ENCODE peak calls at places on chromosomes 6 and 20, in ten cellular contexts. One of them, this sample, is unnamed.

GRCh38 chr6:17311595-17312311 is 30.6 kb downstream of the RBM24 start:
- DNase-seq in cardiac fibroblast: peak
- DNase-seq in fibroblast of mammary gland: peak
- DNase-seq in BJ: no peak
- DNase-seq in pancreas: no peak
- DNase-seq in CD4-positive, alpha-beta T cell: no peak
- DNase-seq in AG04450: no peak
- DNase-seq in spleen: no peak
- DNase-seq in GM10248: no peak
- DNase-seq in sigmoid colon: no peak
- DNase-seq in this sample: no peak

GRCh38 chr20:54347216-54347833 is 128.1 kb upstream of the DOK5 start:
- DNase-seq in cardiac fibroblast: no peak
- DNase-seq in fibroblast of mammary gland: no peak
- DNase-seq in BJ: no peak
- DNase-seq in pancreas: no peak
- DNase-seq in CD4-positive, alpha-beta T cell: no peak
- DNase-seq in AG04450: no peak
- DNase-seq in spleen: no peak
- DNase-seq in GM10248: no peak
- DNase-seq in sigmoid colon: no peak
- DNase-seq in this sample: no peak

GRCh38 chr20:23879811-23880374 is 345 bp upstream of the CST5 start:
- DNase-seq in cardiac fibroblast: no peak
- DNase-seq in fibroblast of mammary gland: no peak
- DNase-seq in BJ: no peak
- DNase-seq in pancreas: no peak
- DNase-seq in CD4-positive, alpha-beta T cell: no peak
- DNase-seq in AG04450: no peak
- DNase-seq in spleen: no peak
- DNase-seq in GM10248: no peak
- DNase-seq in sigmoid colon: no peak
- DNase-seq in this sample: no peak

GRCh38 chr20:35715611-35716010 is 16.4 kb downstream of the ROMO1 start:
- DNase-seq in cardiac fibroblast: no peak
- DNase-seq in fibroblast of mammary gland: no peak
- DNase-seq in BJ: no peak
- DNase-seq in pancreas: no peak
- DNase-seq in CD4-positive, alpha-beta T cell: no peak
- DNase-seq in AG04450: no peak
- DNase-seq in spleen: no peak
- DNase-seq in GM10248: no peak
- DNase-seq in sigmoid colon: no peak
- DNase-seq in this sample: no peak

GRCh38 chr6:170385506-170385905 is 78.9 kb downstream of the FAM120B start:
- DNase-seq in cardiac fibroblast: no peak
- DNase-seq in fibroblast of mammary gland: no peak
- DNase-seq in BJ: no peak
- DNase-seq in pancreas: no peak
- DNase-seq in CD4-positive, alpha-beta T cell: no peak
- DNase-seq in AG04450: no peak
- DNase-seq in spleen: no peak
- DNase-seq in GM10248: no peak
- DNase-seq in sigmoid colon: no peak
- DNase-seq in this sample: no peak

GRCh38 chr6:110446405-110446804 is 30.0 kb downstream of the SLC22A16 start:
- DNase-seq in cardiac fibroblast: no peak
- DNase-seq in fibroblast of mammary gland: no peak
- DNase-seq in BJ: no peak
- DNase-seq in pancreas: no peak
- DNase-seq in CD4-positive, alpha-beta T cell: no peak
- DNase-seq in AG04450: no peak
- DNase-seq in spleen: no peak
- DNase-seq in GM10248: no peak
- DNase-seq in sigmoid colon: no peak
- DNase-seq in this sample: no peak

GRCh38 chr6:47464052-47464451 is 13.5 kb upstream of the CD2AP start:
- DNase-seq in cardiac fibroblast: no peak
- DNase-seq in fibroblast of mammary gland: peak
- DNase-seq in BJ: no peak
- DNase-seq in pancreas: no peak
- DNase-seq in CD4-positive, alpha-beta T cell: no peak
- DNase-seq in AG04450: no peak
- DNase-seq in spleen: no peak
- DNase-seq in GM10248: no peak
- DNase-seq in sigmoid colon: no peak
- DNase-seq in this sample: no peak

GRCh38 chr6:143745160-143746133 is 67.7 kb downstream of the PHACTR2 start:
- DNase-seq in cardiac fibroblast: peak
- DNase-seq in fibroblast of mammary gland: peak
- DNase-seq in BJ: no peak
- DNase-seq in pancreas: peak
- DNase-seq in CD4-positive, alpha-beta T cell: no peak
- DNase-seq in AG04450: peak
- DNase-seq in spleen: no peak
- DNase-seq in GM10248: no peak
- DNase-seq in sigmoid colon: no peak
- DNase-seq in this sample: peak

GRCh38 chr6:169341065-169341464 is 87.4 kb upstream of the THBS2 start:
- DNase-seq in cardiac fibroblast: no peak
- DNase-seq in fibroblast of mammary gland: no peak
- DNase-seq in BJ: no peak
- DNase-seq in pancreas: no peak
- DNase-seq in CD4-positive, alpha-beta T cell: no peak
- DNase-seq in AG04450: no peak
- DNase-seq in spleen: no peak
- DNase-seq in GM10248: no peak
- DNase-seq in sigmoid colon: no peak
- DNase-seq in this sample: no peak

GRCh38 chr6:98832282-98833100 is 1.9 kb upstream of the POU3F2 start:
- DNase-seq in cardiac fibroblast: peak
- DNase-seq in fibroblast of mammary gland: peak
- DNase-seq in BJ: peak
- DNase-seq in pancreas: no peak
- DNase-seq in CD4-positive, alpha-beta T cell: no peak
- DNase-seq in AG04450: peak
- DNase-seq in spleen: peak
- DNase-seq in GM10248: peak
- DNase-seq in sigmoid colon: peak
- DNase-seq in this sample: no peak

DNA sequence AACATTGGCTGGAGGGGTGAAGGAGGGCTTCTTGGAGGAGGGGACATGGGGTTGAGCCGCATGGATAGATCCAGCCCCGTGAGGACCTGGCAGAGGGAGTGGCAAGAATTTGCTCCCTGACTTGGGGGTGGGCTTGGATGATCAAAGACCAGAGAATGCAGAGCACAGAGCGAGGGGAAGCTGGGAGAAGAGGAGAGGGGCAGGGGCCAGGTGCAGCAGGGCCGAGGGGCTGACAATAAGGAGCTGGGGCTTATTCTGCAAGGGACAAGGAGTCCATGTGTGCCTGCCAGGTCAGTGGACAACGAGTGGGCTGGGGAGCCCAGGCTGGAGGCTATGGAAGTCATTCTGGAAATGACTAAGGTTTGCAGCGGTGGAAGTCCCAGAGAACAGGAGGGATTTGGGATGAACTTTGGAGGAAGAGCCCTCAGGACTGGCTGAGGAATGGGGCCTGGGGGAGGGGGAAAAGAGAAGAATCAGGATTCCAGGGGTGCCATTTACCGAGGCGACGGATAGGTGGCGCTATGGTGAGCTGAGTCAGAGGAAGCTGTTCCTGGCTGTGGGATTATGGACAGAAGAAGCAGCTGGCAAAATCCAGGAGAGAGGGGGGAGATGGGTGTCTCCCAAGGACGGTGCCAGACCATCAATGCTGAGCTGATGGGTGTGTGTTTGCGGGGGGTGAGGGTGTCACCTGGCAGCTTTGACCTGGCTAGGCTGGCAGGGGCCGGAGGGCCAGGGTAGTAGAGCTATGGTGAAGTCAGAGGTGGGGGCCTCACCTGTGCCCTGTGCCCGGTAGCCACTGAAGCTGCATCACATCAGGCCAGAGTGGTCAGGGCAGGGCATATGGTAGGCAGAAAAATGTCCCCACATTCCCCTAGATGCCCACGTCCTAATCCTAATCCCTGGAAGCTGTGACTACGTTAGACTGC is 7.8 kb downstream of the KCNG1 start:
- DNase-seq in cardiac fibroblast: peak
- DNase-seq in fibroblast of mammary gland: peak
- DNase-seq in BJ: no peak
- DNase-seq in pancreas: peak
- DNase-seq in CD4-positive, alpha-beta T cell: no peak
- DNase-seq in AG04450: no peak
- DNase-seq in spleen: peak
- DNase-seq in GM10248: peak
- DNase-seq in sigmoid colon: no peak
- DNase-seq in this sample: peak
- TF ChIP-seq CTCF in cardiac fibroblast: peak
- TF ChIP-seq CTCF in fibroblast of mammary gland: peak
- TF ChIP-seq CTCF in BJ: peak
- TF ChIP-seq CTCF in pancreas: peak
- TF ChIP-seq CTCF in CD4-positive, alpha-beta T cell: no peak
- TF ChIP-seq CTCF in AG04450: peak
- TF ChIP-seq CTCF in spleen: peak
- TF ChIP-seq CTCF in GM10248: peak
- TF ChIP-seq CTCF in sigmoid colon: peak
- TF ChIP-seq CTCF in this sample: peak

GRCh38 chr6:52577022-52577777 is at the start of gene TRAM2:
- DNase-seq in cardiac fibroblast: peak
- DNase-seq in fibroblast of mammary gland: peak
- DNase-seq in BJ: no peak
- DNase-seq in pancreas: peak
- DNase-seq in CD4-positive, alpha-beta T cell: peak
- DNase-seq in AG04450: no peak
- DNase-seq in spleen: peak
- DNase-seq in GM10248: peak
- DNase-seq in sigmoid colon: peak
- DNase-seq in this sample: peak
- TF ChIP-seq CTCF in cardiac fibroblast: no peak
- TF ChIP-seq CTCF in fibroblast of mammary gland: no peak
- TF ChIP-seq CTCF in BJ: peak
- TF ChIP-seq CTCF in pancreas: no peak
- TF ChIP-seq CTCF in CD4-positive, alpha-beta T cell: no peak
- TF ChIP-seq CTCF in AG04450: no peak
- TF ChIP-seq CTCF in spleen: no peak
- TF ChIP-seq CTCF in GM10248: no peak
- TF ChIP-seq CTCF in sigmoid colon: no peak
- TF ChIP-seq CTCF in this sample: no peak

GRCh38 chr6:57278570-57278969 is 38.9 kb upstream of the PRIM2 start:
- DNase-seq in cardiac fibroblast: no peak
- DNase-seq in fibroblast of mammary gland: no peak
- DNase-seq in BJ: no peak
- DNase-seq in pancreas: no peak
- DNase-seq in CD4-positive, alpha-beta T cell: no peak
- DNase-seq in AG04450: no peak
- DNase-seq in spleen: no peak
- DNase-seq in GM10248: no peak
- DNase-seq in sigmoid colon: no peak
- DNase-seq in this sample: no peak
- TF ChIP-seq CTCF in cardiac fibroblast: no peak
- TF ChIP-seq CTCF in fibroblast of mammary gland: no peak
- TF ChIP-seq CTCF in BJ: no peak
- TF ChIP-seq CTCF in pancreas: no peak
- TF ChIP-seq CTCF in CD4-positive, alpha-beta T cell: no peak
- TF ChIP-seq CTCF in AG04450: no peak
- TF ChIP-seq CTCF in spleen: no peak
- TF ChIP-seq CTCF in GM10248: no peak
- TF ChIP-seq CTCF in sigmoid colon: no peak
- TF ChIP-seq CTCF in this sample: no peak

GRCh38 chr6:57174511-57174907 is 2.4 kb downstream of the BAG2 start:
- DNase-seq in cardiac fibroblast: no peak
- DNase-seq in fibroblast of mammary gland: no peak
- DNase-seq in BJ: no peak
- DNase-seq in pancreas: no peak
- DNase-seq in CD4-positive, alpha-beta T cell: no peak
- DNase-seq in AG04450: no peak
- DNase-seq in spleen: no peak
- DNase-seq in GM10248: no peak
- DNase-seq in sigmoid colon: no peak
- DNase-seq in this sample: no peak

GRCh38 chr6:57173056-57173885 is 1.1 kb downstream of the BAG2 start:
- DNase-seq in cardiac fibroblast: peak
- DNase-seq in fibroblast of mammary gland: no peak
- DNase-seq in BJ: no peak
- DNase-seq in pancreas: no peak
- DNase-seq in CD4-positive, alpha-beta T cell: peak
- DNase-seq in AG04450: no peak
- DNase-seq in spleen: peak
- DNase-seq in GM10248: peak
- DNase-seq in sigmoid colon: no peak
- DNase-seq in this sample: no peak

GRCh38 chr6:57177545-57178225 is 5.6 kb downstream of the BAG2 start:
- DNase-seq in cardiac fibroblast: peak
- DNase-seq in fibroblast of mammary gland: peak
- DNase-seq in BJ: no peak
- DNase-seq in pancreas: no peak
- DNase-seq in CD4-positive, alpha-beta T cell: no peak
- DNase-seq in AG04450: no peak
- DNase-seq in spleen: no peak
- DNase-seq in GM10248: no peak
- DNase-seq in sigmoid colon: peak
- DNase-seq in this sample: no peak

GRCh38 chr6:57173886-57174510 is 1.9 kb downstream of the BAG2 start:
- DNase-seq in cardiac fibroblast: peak
- DNase-seq in fibroblast of mammary gland: peak
- DNase-seq in BJ: peak
- DNase-seq in pancreas: no peak
- DNase-seq in CD4-positive, alpha-beta T cell: no peak
- DNase-seq in AG04450: no peak
- DNase-seq in spleen: no peak
- DNase-seq in GM10248: no peak
- DNase-seq in sigmoid colon: no peak
- DNase-seq in this sample: no peak

DNA sequence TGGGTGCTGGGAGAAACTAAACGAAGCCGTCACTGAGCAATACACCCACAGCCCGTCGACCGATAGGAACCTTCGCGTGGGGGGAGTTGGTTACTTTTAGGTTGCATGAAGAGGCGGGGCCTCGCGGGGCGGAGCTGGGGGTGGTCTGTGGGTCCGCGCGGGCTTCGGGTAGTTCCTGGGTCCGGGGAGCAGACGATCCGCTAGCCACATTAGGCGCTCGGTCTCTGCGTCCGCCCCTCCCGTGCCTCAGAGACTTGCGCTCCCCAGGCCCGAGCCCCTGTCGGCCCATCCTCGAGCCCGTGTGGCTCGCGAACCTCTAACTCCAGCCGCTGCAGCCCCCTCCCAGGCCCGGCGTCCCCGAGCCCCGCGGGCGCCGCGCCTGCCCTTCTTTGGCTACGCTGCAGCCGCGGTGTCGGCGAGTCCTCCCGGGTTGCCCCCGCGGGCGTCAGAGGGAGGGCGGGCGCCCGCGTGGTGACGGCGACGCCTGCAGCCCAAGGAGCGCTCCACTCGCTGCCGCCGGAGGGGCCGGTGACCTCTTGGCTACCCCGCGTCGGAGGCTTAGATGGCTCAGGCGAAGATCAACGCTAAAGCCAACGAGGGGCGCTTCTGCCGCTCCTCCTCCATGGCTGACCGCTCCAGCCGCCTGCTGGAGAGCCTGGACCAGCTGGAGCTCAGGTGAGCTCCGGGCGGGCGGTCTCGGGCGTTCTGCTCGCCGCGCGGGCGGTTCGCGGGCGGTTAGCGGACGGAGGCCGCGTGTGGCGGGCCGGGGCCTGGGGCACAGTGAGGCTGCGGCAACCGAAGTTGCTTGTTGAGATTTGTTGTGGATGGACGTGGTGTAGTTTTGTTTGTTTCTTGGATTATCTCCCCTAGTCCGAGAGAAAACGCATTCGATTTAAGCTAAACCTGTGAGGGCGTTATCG is at the start of gene BAG2:
- DNase-seq in cardiac fibroblast: peak
- DNase-seq in fibroblast of mammary gland: peak
- DNase-seq in BJ: peak
- DNase-seq in pancreas: peak
- DNase-seq in CD4-positive, alpha-beta T cell: peak
- DNase-seq in AG04450: peak
- DNase-seq in spleen: peak
- DNase-seq in GM10248: peak
- DNase-seq in sigmoid colon: peak
- DNase-seq in this sample: peak
- TF ChIP-seq CTCF in cardiac fibroblast: peak
- TF ChIP-seq CTCF in fibroblast of mammary gland: no peak
- TF ChIP-seq CTCF in BJ: no peak
- TF ChIP-seq CTCF in pancreas: no peak
- TF ChIP-seq CTCF in CD4-positive, alpha-beta T cell: no peak
- TF ChIP-seq CTCF in AG04450: peak
- TF ChIP-seq CTCF in spleen: peak
- TF ChIP-seq CTCF in GM10248: peak
- TF ChIP-seq CTCF in sigmoid colon: peak
- TF ChIP-seq CTCF in this sample: peak

This sample was measured in mesothelial cell of epicardium.